ENCODE peak calls at places on chromosomes 13 and 19, in ten cellular contexts. K is cardiac muscle cell; S is effector memory CD4-positive, alpha-beta T cell; N is endothelial cell; M is heart right ventricle; Y is choroid plexus epithelial cell; I is AG09319; T is fibroblast of pulmonary artery; C is iris pigment epithelial cell; F is hippocampal formation. P is an unnamed sample.

GRCh38 chr19:31902821-31903220 is 442.6 kb upstream of the ZNF507 start:
- DNase-seq in K (no peak), S (no peak), N (no peak), M (no peak), Y (no peak), I (no peak), T (no peak), C (no peak), F (no peak), P (no peak)

GRCh38 chr19:13629687-13630357 is 123.5 kb upstream of the CACNA1A start:
- DNase-seq in K (peak), S (no peak), N (no peak), M (no peak), Y (peak), I (no peak), T (no peak), C (peak), F (no peak), P (peak)

GRCh38 chr19:2320939-2321338 is 7.4 kb downstream of the LSM7 start:
- DNase-seq in K (no peak), S (no peak), N (no peak), M (no peak), Y (no peak), I (no peak), T (no peak), C (no peak), F (no peak), P (no peak)

GRCh38 chr19:1046117-1046626 is 6.3 kb downstream of the ABCA7 start:
- DNase-seq in K (no peak), S (no peak), N (no peak), M (no peak), Y (no peak), I (no peak), T (no peak), C (no peak), F (no peak), P (no peak)

GRCh38 chr13:67221630-67222226 is 8.4 kb downstream of the PCDH9 start:
- DNase-seq in K (peak), S (no peak), N (no peak), M (no peak), Y (no peak), I (no peak), T (no peak), C (no peak), F (no peak), P (no peak)

GRCh38 chr19:48111280-48111679 is 663 bp upstream of the PLA2G4C start:
- DNase-seq in K (no peak), S (no peak), N (no peak), M (no peak), Y (no peak), I (no peak), T (no peak), C (no peak), F (no peak), P (no peak)

GRCh38 chr19:11673608-11674041 is 65.1 kb downstream of the ZNF823 start:
- DNase-seq in K (peak), S (no peak), N (peak), M (peak), Y (peak), I (no peak), T (peak), C (peak), F (peak), P (peak)

GRCh38 chr13:30108913-30109237 is 198.5 kb downstream of the KATNAL1 start:
- DNase-seq in K (no peak), S (no peak), N (no peak), M (no peak), Y (no peak), I (no peak), T (no peak), C (no peak), F (no peak), P (no peak)

GRCh38 chr19:12783226-12783848 is 7.9 kb upstream of the JUNB start:
- DNase-seq in K (no peak), S (no peak), N (no peak), M (no peak), Y (no peak), I (no peak), T (no peak), C (no peak), F (no peak), P (no peak)

GRCh38 chr13:39273953-39274352 is 235.7 kb downstream of the NHLRC3 start:
- DNase-seq in K (peak), S (no peak), N (no peak), M (no peak), Y (peak), I (no peak), T (peak), C (no peak), F (no peak), P (no peak)

GRCh38 chr13:27259831-27260230 is 8.5 kb downstream of the RPL21 start:
- DNase-seq in K (no peak), S (no peak), N (no peak), M (no peak), Y (peak), I (no peak), T (no peak), C (peak), F (no peak), P (no peak)

GRCh38 chr13:98999635-98999952 is 21.7 kb upstream of the DOCK9 start:
- DNase-seq in K (peak), S (no peak), N (no peak), M (no peak), Y (peak), I (no peak), T (peak), C (peak), F (no peak), P (peak)

GRCh38 chr13:77529501-77529840 is 6.0 kb upstream of the SCEL start:
- DNase-seq in K (no peak), S (no peak), N (no peak), M (no peak), Y (no peak), I (no peak), T (no peak), C (no peak), F (no peak), P (no peak)

GRCh38 chr13:76703621-76704020 is 182.6 kb downstream of the KCTD12 start:
- DNase-seq in K (no peak), S (no peak), N (no peak), M (no peak), Y (no peak), I (no peak), T (no peak), C (no peak), F (no peak), P (no peak)

GRCh38 chr13:93235258-93236015 is 8.8 kb downstream of the GPC6 start:
- DNase-seq in K (peak), S (no peak), N (no peak), M (no peak), Y (peak), I (no peak), T (peak), C (peak), F (no peak), P (peak)

GRCh38 chr19:40433391-40434216 is 7.8 kb upstream of the SERTAD1 start:
- DNase-seq in K (peak), S (peak), N (peak), M (peak), Y (peak), I (peak), T (peak), C (peak), F (peak), P (peak)

GRCh38 chr13:111280666-111281577 is 39.5 kb upstream of the TEX29 start:
- DNase-seq in K (peak), S (no peak), N (no peak), M (no peak), Y (peak), I (no peak), T (peak), C (peak), F (no peak), P (peak)

GRCh38 chr13:112220925-112221324 is 154.0 kb downstream of the SOX1 start:
- DNase-seq in K (no peak), S (no peak), N (no peak), M (no peak), Y (no peak), I (no peak), T (no peak), C (no peak), F (no peak), P (no peak)

GRCh38 chr13:44759222-44759721 is 183.1 kb upstream of the TSC22D1 start:
- DNase-seq in K (no peak), S (no peak), N (no peak), M (no peak), Y (no peak), I (no peak), T (no peak), C (no peak), F (no peak), P (no peak)

GRCh38 chr19:45066921-45067661 is 9.2 kb downstream of the ZNF296 start:
- DNase-seq in K (no peak), S (no peak), N (no peak), M (no peak), Y (no peak), I (no peak), T (no peak), C (no peak), F (no peak), P (no peak)

GRCh38 chr19:38162632-38163031 is 61.4 kb downstream of the DPF1 start:
- DNase-seq in K (no peak), S (no peak), N (no peak), M (no peak), Y (no peak), I (no peak), T (no peak), C (no peak), F (no peak), P (no peak)

GRCh38 chr13:34347784-34348573 is 530.0 kb downstream of the RFC3 start:
- DNase-seq in K (no peak), S (no peak), N (no peak), M (no peak), Y (peak), I (no peak), T (no peak), C (no peak), F (no peak), P (no peak)

GRCh38 chr13:71316964-71317363 is 550.0 kb downstream of the DACH1 start:
- DNase-seq in K (no peak), S (no peak), N (no peak), M (no peak), Y (no peak), I (no peak), T (no peak), C (no peak), F (no peak), P (no peak)

GRCh38 chr13:99380921-99381645 is 73.9 kb upstream of the GPR183 start:
- DNase-seq in K (no peak), S (no peak), N (no peak), M (no peak), Y (no peak), I (no peak), T (no peak), C (no peak), F (no peak), P (no peak)

P was measured in fibroblast of mammary gland.